ENCODE peak calls at places on chromosomes 3 and 15, in six cellular contexts. L is HepG2, P is HCT116, E is esophagus muscularis mucosa, J is GM12878, C is GM12892. V is an unnamed sample.

GRCh38 chr15:62896969-62897486 is 145.5 kb upstream of the TPM1 start:
- DNase-seq in L (peak; percentile 93), P (peak; percentile 94), E (peak; percentile 95), J (no peak), C (no peak), V (no peak)

GRCh38 chr3:99659965-99660364 is 21.6 kb downstream of the COL8A1 start:
- DNase-seq in L (no peak), P (no peak), E (no peak), J (no peak), C (no peak), V (no peak)

GRCh38 chr3:115806501-115806900 is 183.2 kb downstream of the GAP43 start:
- DNase-seq in L (no peak), P (no peak), E (no peak), J (no peak), C (no peak), V (no peak)

GRCh38 chr15:56732135-56732880 is 1.0 kb downstream of the ZNF280D start:
- DNase-seq in L (peak; percentile 11), P (no peak), E (no peak), J (no peak), C (no peak), V (no peak)

GRCh38 chr3:12132881-12133280 is 25.8 kb downstream of the TIMP4 start:
- DNase-seq in L (no peak), P (no peak), E (no peak), J (no peak), C (no peak), V (no peak)

GRCh38 chr3:31167666-31168065 is 273.2 kb upstream of the GADL1 start:
- DNase-seq in L (no peak), P (no peak), E (no peak), J (no peak), C (no peak), V (no peak)

GRCh38 chr15:48954538-48954937 is 9.2 kb downstream of the SHC4 start:
- DNase-seq in L (no peak), P (no peak), E (peak; percentile 84), J (no peak), C (no peak), V (no peak)

GRCh38 chr3:169760479-169760878 is 4.4 kb downstream of the TERC start:
- DNase-seq in L (no peak), P (no peak), E (no peak), J (no peak), C (no peak), V (no peak)

GRCh38 chr3:168117059-168117458 is 21.3 kb upstream of the GOLIM4 start:
- DNase-seq in L (no peak), P (no peak), E (no peak), J (no peak), C (no peak), V (no peak)

GRCh38 chr3:151135548-151136337 is 50.3 kb downstream of the MED12L start:
- DNase-seq in L (no peak), P (no peak), E (no peak), J (no peak), C (no peak), V (no peak)

GRCh38 chr15:74419432-74419831 is 14.3 kb downstream of the SEMA7A start:
- DNase-seq in L (no peak), P (no peak), E (no peak), J (no peak), C (no peak), V (no peak)

GRCh38 chr15:100958326-100959065 is 39.3 kb downstream of the LRRK1 start:
- DNase-seq in L (no peak), P (no peak), E (no peak), J (no peak), C (no peak), V (no peak)

GRCh38 chr3:149534082-149534481 is 59.6 kb downstream of the TM4SF4 start:
- DNase-seq in L (no peak), P (no peak), E (no peak), J (no peak), C (no peak), V (no peak)

GRCh38 chr15:22811640-22812039 is 25.2 kb downstream of the NIPA1 start:
- DNase-seq in L (peak; percentile 39), P (no peak), E (no peak), J (no peak), C (no peak), V (no peak)

GRCh38 chr3:144162042-144162441 is 190.4 kb downstream of the DIPK2A start:
- DNase-seq in L (peak; percentile 75), P (no peak), E (no peak), J (no peak), C (no peak), V (no peak)

GRCh38 chr3:149765762-149766334 is 13.6 kb upstream of the COMMD2 start:
- DNase-seq in L (peak; percentile 27), P (no peak), E (no peak), J (no peak), C (no peak), V (no peak)

DNA sequence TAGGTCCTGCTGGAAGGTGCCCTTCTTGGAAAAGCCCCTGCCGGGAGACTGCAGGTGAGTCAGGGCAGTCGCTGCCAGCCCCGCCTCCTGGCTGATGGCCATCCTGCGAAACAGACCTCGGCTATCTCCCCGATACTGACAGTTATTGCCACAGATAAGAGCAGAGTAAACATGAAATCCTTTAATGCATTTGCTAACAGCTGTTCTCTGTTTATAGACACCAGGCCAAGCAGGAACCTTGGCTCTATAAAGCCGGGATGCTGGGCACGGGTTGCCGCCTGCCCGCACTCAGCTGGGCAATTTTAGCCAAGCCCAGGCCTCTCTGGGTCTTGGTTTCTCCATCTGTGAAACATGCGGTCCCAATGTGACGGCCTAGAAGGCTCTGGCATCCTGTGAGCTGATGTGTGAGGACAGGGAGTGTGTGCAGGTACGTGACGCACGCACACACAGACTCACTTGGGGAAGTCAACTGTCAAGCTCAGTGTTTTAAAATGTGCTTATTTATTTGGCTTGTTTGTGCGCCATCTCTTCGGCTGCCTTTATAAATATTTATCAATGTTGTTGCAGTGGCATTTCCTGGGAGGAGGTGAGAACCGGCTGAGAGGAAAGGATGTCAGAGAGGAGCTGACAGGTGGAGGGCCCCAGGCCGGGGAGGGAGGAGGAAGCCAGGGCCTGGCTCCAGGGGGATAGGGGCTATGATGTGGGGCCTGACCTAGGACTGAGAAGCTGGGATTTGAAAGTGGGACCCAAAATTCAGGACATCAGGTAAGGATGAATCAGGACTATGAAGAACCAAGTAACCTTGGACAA is 50.8 kb upstream of the PRR23E start:
- DNase-seq in L (peak; percentile 46), P (no peak), E (no peak), J (no peak), C (no peak), V (no peak)
- TF ChIP-seq POLR2AphosphoS5 in L (no peak), P (no peak), E (no peak), J (no peak), C (no peak), V (no peak)

GRCh38 chr15:89880727-89881126 is 13.1 kb downstream of the AP3S2 start:
- DNase-seq in L (no peak), P (no peak), E (no peak), J (no peak), C (no peak), V (no peak)
- TF ChIP-seq POLR2AphosphoS5 in L (no peak), P (no peak), E (no peak), J (no peak), C (no peak), V (no peak)

GRCh38 chr15:76345269-76345879 is 8.8 kb downstream of the ISL2 start:
- DNase-seq in L (no peak), P (no peak), E (no peak), J (no peak), C (no peak), V (no peak)

GRCh38 chr15:76346666-76347506 is 10.3 kb downstream of the ISL2 start:
- DNase-seq in L (no peak), P (no peak), E (no peak), J (no peak), C (no peak), V (no peak)

GRCh38 chr15:76347507-76348055 is 11.0 kb downstream of the ISL2 start:
- DNase-seq in L (no peak), P (no peak), E (no peak), J (no peak), C (no peak), V (no peak)

GRCh38 chr15:76343313-76343996 is 6.9 kb downstream of the ISL2 start:
- DNase-seq in L (no peak), P (no peak), E (no peak), J (no peak), C (no peak), V (no peak)

GRCh38 chr15:76345880-76346665 is 9.5 kb downstream of the ISL2 start:
- DNase-seq in L (peak; percentile 61), P (no peak), E (no peak), J (no peak), C (no peak), V (peak; percentile 55)
- TF ChIP-seq POLR2AphosphoS5 in L (peak; percentile 26), P (peak; percentile 47), E (no peak), J (no peak), C (no peak), V (no peak)

GRCh38 chr3:155079795-155080546 is at the start of gene MME:
- DNase-seq in L (no peak), P (no peak), E (no peak), J (no peak), C (no peak), V (no peak)
- TF ChIP-seq POLR2AphosphoS5 in L (no peak), P (no peak), E (no peak), J (no peak), C (no peak), V (no peak)

DNA sequence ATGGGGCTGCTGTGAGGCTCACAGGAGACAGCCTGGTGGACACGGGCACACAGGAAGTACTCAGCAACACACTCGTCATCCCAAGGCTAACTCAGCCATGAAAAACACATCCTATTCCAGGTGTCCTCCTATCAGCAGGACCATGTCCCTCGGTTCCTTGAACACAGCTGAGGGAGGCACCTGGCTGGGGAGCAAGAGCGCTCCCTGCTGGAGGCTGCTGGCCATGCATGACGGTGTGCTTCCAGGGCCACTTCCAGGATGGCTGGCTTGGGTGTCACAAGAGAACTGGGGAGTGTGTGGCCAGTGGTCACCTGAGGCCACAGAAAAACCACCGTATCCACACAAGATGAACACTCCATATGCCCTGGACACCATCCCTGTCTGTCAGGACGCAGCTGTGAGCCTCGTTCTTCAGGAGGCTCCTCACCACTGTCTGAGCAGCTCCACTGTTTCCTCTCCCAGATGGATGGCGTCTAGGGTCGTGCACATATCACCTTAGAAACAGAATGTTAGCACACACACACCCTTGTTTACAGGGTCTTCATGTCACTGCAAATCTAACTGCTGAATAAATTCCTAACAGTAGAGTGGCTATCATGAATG is 31.0 kb downstream of the POC1A start:
- DNase-seq in L (peak; percentile 39), P (peak; percentile 37), E (no peak), J (no peak), C (peak; percentile 83), V (peak; percentile 84)
- TF ChIP-seq POLR2AphosphoS5 in L (no peak), P (no peak), E (no peak), J (no peak), C (no peak), V (no peak)

V was measured in GM12891.